ENCODE peak calls at places on chromosome 6, in eight cellular contexts. F is transverse colon; T is NCI-H1092; E is activated naive CD8-positive, alpha-beta T cell treated with anti-CD3 and anti-CD28 coated beads for 36 hours; S is GM23248; L is activated CD4-positive, CD25-positive, alpha-beta regulatory T cell treated with anti-CD3 and anti-CD28 coated beads, Interleukin-2, amount 50 U/mL, for 72 hours; U is omental fat pad; G is SK-MEL-5. O is an unnamed sample.
A peak's percentile ranks its signal among the peaks of the same experiment; 100 is the strongest.

GRCh38 chr6:50716887-50717509 is 3.7 kb downstream of the TFAP2D start:
- DNase-seq in E (no peak), F (no peak), G (no peak), L (no peak), U (no peak), S (no peak), T (no peak), O (no peak)

GRCh38 chr6:56037587-56037986 is 162.2 kb upstream of the BMP5 start:
- DNase-seq in E (no peak), L (no peak), S (no peak), G (no peak), F (no peak), T (no peak), U (no peak), O (no peak)

GRCh38 chr6:38367231-38367630 is 272.5 kb downstream of the BTBD9 start:
- DNase-seq in F (no peak), U (no peak), S (no peak), L (no peak), E (no peak), G (no peak), T (no peak), O (no peak)

GRCh38 chr6:35015996-35016395 is 125.1 kb downstream of the TCP11 start:
- DNase-seq in E (no peak), U (no peak), F (no peak), L (no peak), G (no peak), S (peak; percentile 56), T (no peak), O (no peak)

GRCh38 chr6:89509719-89510339 is 76.9 kb downstream of the ANKRD6 start:
- DNase-seq in F (no peak), E (no peak), T (peak; percentile 21), U (no peak), G (peak; percentile 63), L (no peak), S (no peak), O (no peak)

GRCh38 chr6:11770546-11771466 is 7.8 kb downstream of the ADTRP start:
- DNase-seq in L (no peak), E (no peak), F (peak; percentile 91), T (no peak), U (peak; percentile 78), S (peak; percentile 99), G (peak; percentile 95), O (peak; percentile 95)

GRCh38 chr6:23016701-23017100 is 447.3 kb downstream of the HDGFL1 start:
- DNase-seq in G (no peak), L (no peak), U (no peak), T (no peak), E (no peak), F (no peak), S (no peak), O (no peak)

GRCh38 chr6:164826831-164827468 is 482.5 kb downstream of the C6orf118 start:
- DNase-seq in L (no peak), S (no peak), T (no peak), F (no peak), G (no peak), E (no peak), U (no peak), O (no peak)

GRCh38 chr6:167730441-167730840 is 96.3 kb upstream of the AFDN start:
- DNase-seq in L (no peak), G (no peak), U (no peak), T (no peak), S (no peak), E (no peak), F (no peak), O (no peak)

GRCh38 chr6:131917763-131918649 is 33.2 kb downstream of the CCN2 start:
- DNase-seq in U (no peak), G (no peak), T (no peak), S (no peak), F (no peak), L (no peak), E (no peak), O (no peak)

GRCh38 chr6:42212442-42212841 is 5.2 kb downstream of the MRPS10 start:
- DNase-seq in E (no peak), S (no peak), T (no peak), L (no peak), U (no peak), G (no peak), F (no peak), O (no peak)

GRCh38 chr6:118896339-118897136 is 2.6 kb downstream of the ASF1A start:
- DNase-seq in T (no peak), G (peak; percentile 71), E (no peak), L (no peak), U (no peak), F (no peak), S (peak; percentile 68), O (peak; percentile 64)

GRCh38 chr6:121733216-121733615 is 297.8 kb downstream of the GJA1 start:
- DNase-seq in U (no peak), L (no peak), S (no peak), F (no peak), G (no peak), E (no peak), T (no peak), O (no peak)

GRCh38 chr6:144661101-144661806 is 376.1 kb downstream of the UTRN start:
- DNase-seq in S (peak; percentile 21), F (peak; percentile 79), U (no peak), L (no peak), G (peak; percentile 58), T (no peak), E (no peak), O (no peak)

GRCh38 chr6:71228461-71229041 is 60.1 kb upstream of the OGFRL1 start:
- DNase-seq in U (no peak), E (no peak), T (no peak), F (no peak), L (no peak), S (no peak), G (no peak), O (no peak)

GRCh38 chr6:30555428-30556005 is 772 bp downstream of the GNL1 start:
- DNase-seq in T (no peak), E (peak; percentile 35), G (peak; percentile 17), S (peak; percentile 74), U (no peak), F (peak; percentile 55), L (no peak), O (peak; percentile 14)

GRCh38 chr6:51350308-51350904 is 531.7 kb downstream of the TFAP2B start:
- DNase-seq in G (no peak), F (no peak), T (no peak), E (no peak), S (peak; percentile 18), U (no peak), L (no peak), O (no peak)

GRCh38 chr6:71038966-71039365 is 82.1 kb upstream of the B3GAT2 start:
- DNase-seq in E (no peak), F (no peak), T (no peak), U (no peak), G (no peak), L (no peak), S (no peak), O (no peak)

GRCh38 chr6:70310063-70310694 is 7.3 kb upstream of the COL9A1 start:
- DNase-seq in S (peak; percentile 58), F (no peak), T (peak; percentile 1), L (no peak), E (no peak), U (no peak), G (peak; percentile 59), O (peak; percentile 2)

GRCh38 chr6:6810727-6811126 is 222.2 kb downstream of the LY86 start:
- DNase-seq in G (no peak), U (no peak), F (peak; percentile 20), T (no peak), E (no peak), L (no peak), S (no peak), O (no peak)